ENCODE peak calls at places on chromosomes 16 and 17, in four cellular contexts. I is WTC11, N is K562, S is HepG2. R is an unnamed sample.
A peak's percentile ranks its signal among the peaks of the same experiment; 100 is the strongest.

GRCh38 chr17:75681289-75681688 is 14.2 kb downstream of the SAP30BP start:
- DNase-seq in S (no peak), N (no peak), I (no peak), R (no peak)

GRCh38 chr17:14156689-14157088 is 80.0 kb downstream of the CDRT15 start:
- DNase-seq in S (peak; percentile 83), I (no peak), N (no peak), R (no peak)

GRCh38 chr17:62668091-62668804 is 40.8 kb downstream of the MRC2 start:
- DNase-seq in I (peak; percentile 3), S (no peak), N (no peak), R (no peak)

GRCh38 chr17:28493467-28493866 is 12.7 kb upstream of the FOXN1 start:
- DNase-seq in I (no peak), S (no peak), N (no peak), R (no peak)

GRCh38 chr16:5526826-5527225 is 429.2 kb upstream of the EEF2KMT start:
- DNase-seq in I (no peak), N (no peak), S (no peak), R (no peak)

GRCh38 chr17:2059125-2059836 is 4.4 kb downstream of the HIC1 start:
- DNase-seq in S (no peak), I (no peak), N (no peak), R (no peak)

GRCh38 chr16:72131036-72131435 is 37.4 kb downstream of the DHX38 start:
- DNase-seq in S (no peak), N (no peak), I (no peak), R (no peak)

GRCh38 chr17:28738680-28739384 is 5.0 kb upstream of the TRAF4 start:
- DNase-seq in I (no peak), N (no peak), S (no peak), R (peak; percentile 72)

GRCh38 chr16:74922150-74923138 is 62.5 kb downstream of the WDR59 start:
- DNase-seq in N (no peak), S (peak; percentile 63), I (no peak), R (no peak)

GRCh38 chr17:21371511-21372081 is 4.6 kb upstream of the KCNJ12 start:
- DNase-seq in I (no peak), S (no peak), N (no peak), R (no peak)

GRCh38 chr17:43411820-43412529 is 13.2 kb downstream of the ARL4D start:
- DNase-seq in N (no peak), S (no peak), I (no peak), R (no peak)

GRCh38 chr17:30449480-30449879 is 27.7 kb upstream of the GOSR1 start:
- DNase-seq in S (no peak), I (no peak), N (no peak), R (no peak)

GRCh38 chr16:47905771-47906170 is 250.0 kb downstream of the ABCC12 start:
- DNase-seq in I (no peak), S (no peak), N (no peak), R (no peak)

GRCh38 chr17:6212766-6213165 is 142.6 kb downstream of the WSCD1 start:
- DNase-seq in S (no peak), I (no peak), N (no peak), R (no peak)

GRCh38 chr17:39822051-39822450 is 42.1 kb downstream of the IKZF3 start:
- DNase-seq in S (no peak), N (no peak), I (no peak), R (no peak)

GRCh38 chr16:75264531-75264998 is 13.1 kb upstream of the BCAR1 start:
- DNase-seq in S (no peak), N (no peak), I (no peak), R (no peak)

GRCh38 chr17:79607941-79608728 is 2.7 kb downstream of the RBFOX3 start:
- DNase-seq in I (peak; percentile 79), S (no peak), N (peak; percentile 34), R (no peak)

GRCh38 chr16:57106767-57107166 is 14.4 kb downstream of the CPNE2 start:
- DNase-seq in N (no peak), I (no peak), S (no peak), R (no peak)

GRCh38 chr16:75550211-75550662 is 5.8 kb downstream of the TMEM231 start:
- DNase-seq in I (peak; percentile 62), N (no peak), S (peak; percentile 58), R (peak; percentile 69)

GRCh38 chr17:61754124-61754523 is 109.2 kb downstream of the BRIP1 start:
- DNase-seq in N (no peak), I (no peak), S (no peak), R (no peak)

GRCh38 chr17:62405451-62405850 is 18.2 kb upstream of the METTL2A start:
- DNase-seq in I (no peak), S (no peak), N (no peak), R (no peak)

GRCh38 chr17:503449-503700 is 150.8 kb upstream of the RPH3AL start:
- DNase-seq in I (no peak), S (no peak), N (no peak), R (no peak)

GRCh38 chr17:4479340-4479981 is 19.2 kb upstream of the SPNS2 start:
- DNase-seq in N (no peak), S (no peak), I (no peak), R (no peak)

GRCh38 chr17:68698761-68699160 is 97.6 kb upstream of the FAM20A start:
- DNase-seq in N (no peak), S (no peak), I (no peak), R (no peak)

GRCh38 chr17:63447688-63448005 is 1.5 kb upstream of the CYB561 start:
- DNase-seq in N (peak; percentile 60), I (no peak), S (no peak), R (no peak)

GRCh38 chr17:64005734-64006167 is 7.6 kb downstream of the PRR29 start:
- DNase-seq in N (peak; percentile 64), S (peak; percentile 62), I (no peak), R (no peak)

GRCh38 chr17:57957120-57957850 is 2.1 kb upstream of the CUEDC1 start:
- DNase-seq in N (no peak), S (no peak), I (no peak), R (no peak)

GRCh38 chr17:19943026-19943425 is 34.6 kb downstream of the AKAP10 start:
- DNase-seq in I (no peak), S (no peak), N (no peak), R (no peak)

GRCh38 chr16:88499836-88500251 is 46.8 kb downstream of the ZFPM1 start:
- DNase-seq in N (peak; percentile 79), I (no peak), S (no peak), R (no peak)

GRCh38 chr17:82938486-82939212 is 98.8 kb upstream of the ZNF750 start:
- DNase-seq in N (no peak), I (peak; percentile 5), S (no peak), R (no peak)

GRCh38 chr17:83116783-83117555 is 37.6 kb downstream of the METRNL start:
- DNase-seq in N (no peak), I (no peak), S (no peak), R (no peak)

GRCh38 chr17:31487648-31488263 is 96.3 kb downstream of the RAB11FIP4 start:
- DNase-seq in N (peak; percentile 94), S (peak; percentile 86), I (peak; percentile 96), R (no peak)

GRCh38 chr16:22070361-22071351 is 21.7 kb upstream of the VWA3A start:
- DNase-seq in N (no peak), S (no peak), I (no peak), R (no peak)

GRCh38 chr16:929674-930073 is 41.1 kb downstream of the LMF1 start:
- DNase-seq in I (no peak), N (no peak), S (no peak), R (no peak)

DNA sequence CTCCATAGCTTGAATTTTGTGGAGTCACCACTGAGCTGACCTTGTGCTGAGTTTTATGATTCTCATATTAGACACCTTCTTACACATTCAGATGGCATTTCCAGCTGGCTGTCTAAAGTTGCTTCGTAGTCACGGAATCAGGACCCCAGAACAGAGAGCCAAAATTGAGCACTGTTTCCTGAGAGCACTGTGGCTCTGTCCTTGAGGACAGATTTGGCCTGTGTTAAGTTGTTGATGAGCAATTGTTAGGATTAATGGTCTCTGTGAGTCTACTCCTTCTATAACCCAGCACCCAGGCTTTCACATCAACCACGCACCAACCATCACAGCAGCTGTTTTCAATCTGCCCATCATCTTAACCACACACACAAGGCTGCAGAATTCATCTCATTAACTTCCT is 277.5 kb upstream of the HSBP1 start:
- DNase-seq in I (no peak), N (no peak), S (no peak), R (no peak)
- TF ChIP-seq ETV6 in I (no peak), N (no peak), S (no peak), R (no peak)

DNA sequence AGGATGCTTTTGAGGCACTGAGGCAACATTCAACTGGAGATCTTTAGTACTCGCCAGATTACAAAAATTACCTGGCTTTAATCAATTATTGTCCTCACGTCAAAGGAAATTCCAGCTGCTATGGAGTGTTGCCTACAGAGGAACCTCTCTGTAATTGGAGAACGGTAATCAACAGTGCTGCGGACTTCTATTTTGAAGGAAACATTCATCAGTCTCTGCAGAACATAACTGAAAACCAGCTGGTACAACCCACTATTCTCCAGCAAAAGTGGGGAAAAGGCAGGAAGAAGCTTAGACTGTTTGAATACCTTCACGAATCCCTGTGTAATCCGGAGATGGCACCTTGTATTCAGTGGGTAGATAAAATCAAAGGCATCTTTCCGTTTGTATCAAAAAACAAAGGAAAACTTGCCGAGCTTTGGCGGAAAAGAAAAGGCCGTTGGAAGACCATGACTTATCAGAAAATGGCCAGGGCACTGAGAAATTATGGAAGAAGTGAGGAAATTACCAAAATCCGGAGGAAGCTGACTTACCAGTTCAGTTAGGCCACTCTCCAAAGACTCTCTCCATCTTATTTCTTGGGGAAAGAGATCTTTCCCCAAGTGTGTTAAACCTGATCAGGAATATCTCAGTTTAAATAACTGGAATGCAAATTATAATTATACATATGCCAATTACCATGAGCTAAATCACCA is 3.0 kb downstream of the SLC35G3 start:
- DNase-seq in S (no peak), I (no peak), N (no peak), R (no peak)
- TF ChIP-seq ETV6 in S (no peak), I (no peak), N (no peak), R (no peak)

GRCh38 chr17:45942284-45942683 is 47.9 kb downstream of the MAPT start:
- DNase-seq in N (no peak), S (no peak), I (no peak), R (no peak)
- TF ChIP-seq ETV6 in N (no peak), S (no peak), I (no peak), R (no peak)

DNA sequence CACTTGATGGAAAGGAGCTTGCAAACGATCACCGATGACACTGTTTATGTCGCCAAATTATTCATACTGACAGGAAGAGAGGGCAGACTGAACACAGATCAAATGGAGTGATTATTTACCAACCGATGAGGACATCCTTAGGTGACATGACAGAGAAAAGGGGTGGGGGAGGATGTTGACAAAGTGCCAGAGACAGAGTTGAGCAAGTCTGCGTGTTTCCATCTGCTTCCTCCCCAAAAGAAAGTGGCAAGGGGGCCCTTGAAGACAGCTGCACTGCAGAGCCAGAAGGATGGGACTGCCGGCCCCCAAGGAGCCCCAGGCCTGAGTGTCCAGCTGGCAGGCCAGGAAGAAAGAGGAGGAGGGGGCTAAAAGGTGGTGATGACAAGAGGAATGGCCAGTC is 191.0 kb upstream of the RPL38 start:
- DNase-seq in S (peak; percentile 15), N (no peak), I (no peak), R (no peak)
- TF ChIP-seq ETV6 in S (no peak), N (no peak), I (no peak), R (no peak)

DNA sequence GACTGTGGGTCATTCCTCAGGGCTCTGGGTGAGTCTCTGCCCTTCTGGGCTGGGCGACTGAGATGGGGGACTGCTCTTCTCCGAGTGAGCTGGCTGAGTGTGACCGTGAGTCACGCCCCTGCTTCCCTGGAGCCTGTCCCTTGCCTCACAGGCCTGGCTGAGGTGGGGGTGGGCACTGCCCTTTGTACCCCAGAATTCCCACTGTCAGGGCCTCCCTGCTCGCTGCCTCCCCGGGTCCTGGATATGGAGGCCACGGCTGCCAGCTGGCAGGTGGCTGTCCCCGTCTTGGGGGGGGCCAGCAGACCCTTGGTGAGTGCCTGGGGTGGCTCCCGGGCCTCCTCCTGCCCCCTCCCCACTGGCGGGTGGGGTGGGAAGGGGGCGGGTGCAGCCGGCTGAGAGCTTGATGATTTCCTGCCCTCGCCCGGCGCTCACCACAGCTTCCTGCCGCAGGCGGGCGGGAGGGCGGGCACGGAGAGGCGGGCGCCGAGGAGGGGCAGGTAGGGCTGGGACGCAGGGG is at the start of gene LAT:
- DNase-seq in S (no peak), N (no peak), I (no peak), R (no peak)
- TF ChIP-seq ETV6 in S (no peak), N (no peak), I (no peak), R (no peak)